ENCODE peak calls at places on chromosomes 4 and X, in seven cellular contexts. E, K, G, D, R, Y and X are unnamed samples.

GRCh38 chr4:166301266-166301665 is 428.2 kb downstream of the TLL1 start:
- DNase-seq in K (no peak), D (peak), R (peak), G (no peak), Y (no peak), E (no peak), X (no peak)

GRCh38 chr4:134144337-134144736 is 57.3 kb downstream of the PABPC4L start:
- DNase-seq in R (no peak), G (no peak), K (no peak), D (no peak), Y (no peak), E (no peak), X (no peak)

GRCh38 chr4:41644288-41644914 is 104.1 kb downstream of the PHOX2B start:
- DNase-seq in E (no peak), R (peak), Y (peak), D (peak), K (peak), G (peak), X (no peak)

GRCh38 chrX:103793541-103793932 is 16.9 kb downstream of the PLP1 start:
- DNase-seq in E (no peak), G (no peak), D (peak), R (no peak), K (no peak), Y (no peak), X (no peak)

GRCh38 chrX:34559325-34559724 is 97.8 kb downstream of the TMEM47 start:
- DNase-seq in G (no peak), Y (peak), R (peak), E (no peak), D (peak), K (no peak), X (peak)

GRCh38 chrX:43269201-43269600 is 386.9 kb upstream of the MAOA start:
- DNase-seq in K (no peak), R (no peak), G (no peak), Y (peak), D (peak), E (no peak), X (no peak)

GRCh38 chr4:72959411-72959810 is 110.1 kb downstream of the COX18 start:
- DNase-seq in D (no peak), Y (no peak), K (no peak), G (no peak), E (no peak), R (no peak), X (no peak)

GRCh38 chr4:137608085-137608484 is 75.8 kb upstream of the PCDH18 start:
- DNase-seq in Y (no peak), K (no peak), R (no peak), D (no peak), G (no peak), E (no peak), X (no peak)

GRCh38 chrX:1400731-1401471 is 9.0 kb upstream of the SLC25A6 start:
- DNase-seq in D (no peak), Y (no peak), G (peak), R (no peak), E (no peak), K (no peak), X (no peak)

GRCh38 chrX:117508021-117508420 is 608.6 kb downstream of the KLHL13 start:
- DNase-seq in K (no peak), R (no peak), D (no peak), G (no peak), E (no peak), Y (no peak), X (no peak)

GRCh38 chr4:147581601-147582350 is 35.4 kb upstream of the TMEM184C start:
- DNase-seq in K (no peak), E (peak), D (peak), G (no peak), R (peak), Y (peak), X (no peak)

GRCh38 chr4:52248836-52249235 is 197.7 kb downstream of the SPATA18 start:
- DNase-seq in G (no peak), D (no peak), K (no peak), R (no peak), E (no peak), Y (peak), X (peak)

GRCh38 chrX:3348191-3348590 is 1.7 kb upstream of the MXRA5 start:
- DNase-seq in K (no peak), D (no peak), R (no peak), G (no peak), Y (peak), E (no peak), X (no peak)

GRCh38 chrX:107429090-107429489 is 20.4 kb upstream of the FRMPD3 start:
- DNase-seq in G (no peak), R (no peak), K (no peak), Y (peak), E (no peak), D (peak), X (peak)

GRCh38 chr4:182560358-182560757 is 317.2 kb downstream of the TENM3 start:
- DNase-seq in R (peak), G (no peak), E (no peak), Y (no peak), K (no peak), D (no peak), X (no peak)

GRCh38 chr4:109746728-109747127 is 16.9 kb upstream of the PLA2G12A start:
- DNase-seq in E (no peak), G (no peak), K (no peak), D (no peak), Y (no peak), R (no peak), X (no peak)

GRCh38 chr4:127261476-127261875 is 371.3 kb upstream of the INTU start:
- DNase-seq in E (no peak), D (no peak), R (peak), G (no peak), K (no peak), Y (peak), X (no peak)

GRCh38 chr4:102094474-102094873 is 250.8 kb downstream of the SLC39A8 start:
- DNase-seq in E (no peak), K (no peak), R (no peak), Y (no peak), D (no peak), G (no peak), X (no peak)
- TF ChIP-seq CTCF in E (no peak), K (no peak), R (no peak), Y (no peak), D (no peak), G (no peak), X (no peak)

GRCh38 chr4:139861471-139861870 is 195.9 kb downstream of the MGST2 start:
- DNase-seq in K (no peak), R (no peak), D (no peak), Y (no peak), E (no peak), G (no peak), X (no peak)
- TF ChIP-seq CTCF in K (no peak), R (no peak), D (no peak), Y (no peak), E (no peak), G (no peak), X (no peak)

DNA sequence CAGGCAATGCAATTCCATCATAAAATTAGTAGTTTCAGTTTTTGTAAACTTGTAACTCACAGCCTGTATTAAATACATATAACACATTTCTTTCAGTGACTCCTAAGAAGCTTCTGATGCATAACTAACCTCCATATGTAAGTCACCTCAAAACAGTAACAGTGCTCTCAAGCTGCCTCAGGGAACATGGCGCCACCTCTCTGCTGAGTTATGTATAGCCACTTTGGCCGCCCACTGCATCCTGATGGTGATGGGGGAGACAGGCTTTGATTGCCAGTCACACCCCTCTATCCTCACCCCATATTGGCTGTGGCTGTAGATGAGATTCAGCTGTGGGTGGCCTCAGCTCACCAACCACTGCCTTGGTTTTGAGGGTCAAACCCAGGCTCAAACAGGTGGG is 54.3 kb downstream of the LRBA start:
- DNase-seq in Y (peak), E (no peak), R (no peak), D (peak), K (no peak), G (peak), X (peak)
- TF ChIP-seq CTCF in Y (peak), E (peak), R (peak), D (peak), K (no peak), G (peak), X (peak)

GRCh38 chr4:2963185-2964076 is at the start of the genes GRK4 and NOP14:
- DNase-seq in G (peak), D (peak), K (peak), E (peak), Y (peak), R (peak), X (peak)
- TF ChIP-seq CTCF in G (peak), D (no peak), K (peak), E (no peak), Y (peak), R (peak), X (no peak)

GRCh38 chr4:39470402-39470801 is 11.5 kb downstream of the LIAS start:
- DNase-seq in E (no peak), D (no peak), G (no peak), Y (no peak), K (no peak), R (no peak), X (no peak)

GRCh38 chr4:39469429-39470077 is 10.7 kb downstream of the LIAS start:
- DNase-seq in R (peak), K (peak), E (peak), Y (peak), D (peak), G (peak), X (peak)

GRCh38 chr4:39466747-39467146 is 7.9 kb downstream of the LIAS start:
- DNase-seq in G (no peak), E (no peak), D (no peak), K (no peak), Y (peak), R (peak), X (no peak)

GRCh38 chr4:39467470-39467869 is 8.6 kb downstream of the LIAS start:
- DNase-seq in R (no peak), Y (no peak), K (no peak), G (no peak), D (no peak), E (no peak), X (no peak)

DNA sequence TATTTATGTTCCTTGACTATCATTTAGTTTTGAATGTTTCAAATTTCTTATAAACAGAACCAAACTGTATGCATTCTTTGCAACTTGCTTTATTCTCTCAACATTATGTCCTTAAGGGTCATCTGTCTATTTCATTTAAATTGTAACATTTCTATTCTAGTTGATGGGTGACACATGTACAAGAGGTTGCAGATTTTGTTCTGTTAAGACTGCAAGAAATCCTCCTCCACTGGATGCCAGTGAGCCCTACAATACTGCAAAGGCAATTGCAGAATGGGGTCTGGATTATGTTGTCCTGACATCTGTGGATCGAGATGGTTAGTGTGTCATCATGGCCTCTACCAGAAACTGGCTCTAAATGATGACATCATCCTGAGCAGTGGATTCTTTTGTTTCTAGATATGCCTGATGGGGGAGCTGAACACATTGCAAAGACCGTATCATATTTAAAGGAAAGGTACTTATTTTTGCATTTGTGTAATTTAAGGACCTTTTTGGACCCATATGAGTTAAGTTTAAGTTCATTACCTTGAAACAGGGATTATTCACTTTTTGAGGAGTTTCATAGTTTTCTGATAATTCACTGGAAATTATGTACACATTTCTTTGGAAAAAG is 6.1 kb downstream of the LIAS start:
- DNase-seq in D (peak), K (no peak), R (peak), G (no peak), Y (peak), E (no peak), X (peak)
- TF ChIP-seq CTCF in D (peak), K (no peak), R (peak), G (no peak), Y (no peak), E (peak), X (peak)

DNA sequence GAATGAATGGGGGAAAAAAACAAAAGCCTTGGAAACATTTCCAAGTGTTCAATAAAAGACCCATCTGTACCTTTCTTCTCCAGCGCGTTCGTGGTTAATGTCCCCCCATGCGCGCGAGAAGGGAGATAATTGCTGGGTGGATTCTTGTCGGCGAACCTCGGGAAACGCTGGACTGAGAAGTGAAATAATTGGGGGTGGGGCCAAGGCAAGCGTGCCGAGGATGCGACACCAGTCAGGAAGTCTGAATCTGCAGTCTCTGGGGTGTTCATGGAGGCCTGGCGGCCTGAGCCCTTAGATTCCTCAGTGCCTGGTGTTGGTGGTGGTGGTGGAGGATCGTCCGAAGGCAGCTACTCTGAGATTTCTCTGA is 5.3 kb upstream of the ARX start:
- DNase-seq in Y (no peak), K (no peak), G (no peak), R (no peak), D (no peak), E (no peak), X (peak)
- TF ChIP-seq CTCF in Y (no peak), K (no peak), G (peak), R (no peak), D (no peak), E (no peak), X (no peak)

GRCh38 chr4:142875117-142875516 is 29.0 kb upstream of the INPP4B start:
- DNase-seq in D (no peak), Y (no peak), E (no peak), R (no peak), G (no peak), K (no peak), X (no peak)
- TF ChIP-seq CTCF in D (no peak), Y (no peak), E (no peak), R (no peak), G (no peak), K (no peak), X (no peak)